ENCODE peak calls at places on chromosomes 16 and 17, in ten cellular contexts. C, X, T, S, F, Z, V, E, O and B are unnamed samples.

GRCh38 chr16:23729503-23730424 is 16.7 kb upstream of the ERN2 start:
- DNase-seq in O (peak; percentile 42), V (no peak), C (no peak), F (no peak), X (peak; percentile 48), Z (peak; percentile 87), E (no peak), T (peak; percentile 17), S (no peak), B (peak; percentile 36)

GRCh38 chr16:89194340-89195311 is 5.7 kb downstream of the SLC22A31 start:
- DNase-seq in E (no peak), V (no peak), X (no peak), T (no peak), F (no peak), O (no peak), C (no peak), S (peak; percentile 19), Z (no peak), B (no peak)

GRCh38 chr16:4214215-4214621 is 27.7 kb downstream of the SRL start:
- DNase-seq in S (no peak), E (no peak), C (no peak), O (peak; percentile 52), X (peak; percentile 93), V (no peak), F (no peak), T (peak; percentile 99), Z (peak; percentile 15), B (peak; percentile 87)

GRCh38 chr17:17682737-17683675 is 1.7 kb downstream of the RAI1 start:
- DNase-seq in C (peak; percentile 76), V (no peak), F (no peak), X (peak; percentile 97), S (peak; percentile 83), Z (peak; percentile 75), O (peak; percentile 74), T (peak; percentile 86), E (peak; percentile 49), B (peak; percentile 93)

GRCh38 chr17:32298721-32299578 is 33.3 kb downstream of the RHBDL3 start:
- DNase-seq in Z (no peak), S (no peak), T (no peak), O (no peak), E (no peak), V (peak; percentile 57), F (no peak), X (no peak), C (no peak), B (no peak)

GRCh38 chr17:69802045-69802740 is 272.8 kb upstream of the KCNJ16 start:
- DNase-seq in F (no peak), S (no peak), Z (no peak), C (no peak), O (peak; percentile 24), E (no peak), X (no peak), V (no peak), T (no peak), B (peak; percentile 12)

GRCh38 chr16:84082110-84082509 is 34.6 kb downstream of the MBTPS1 start:
- DNase-seq in X (peak; percentile 3), O (no peak), E (no peak), Z (no peak), F (no peak), S (no peak), C (no peak), T (no peak), V (no peak), B (no peak)

GRCh38 chr16:80369559-80369958 is 171.2 kb upstream of the DYNLRB2 start:
- DNase-seq in C (peak; percentile 9), Z (peak; percentile 34), X (peak; percentile 78), E (no peak), O (peak; percentile 59), V (no peak), F (no peak), S (peak; percentile 58), T (peak; percentile 59), B (peak; percentile 74)

GRCh38 chr16:49857423-49858181 is 1.7 kb upstream of the ZNF423 start:
- DNase-seq in X (peak; percentile 60), S (peak; percentile 86), E (no peak), Z (peak; percentile 76), V (no peak), O (peak; percentile 75), C (peak; percentile 60), T (peak; percentile 48), F (no peak), B (peak; percentile 73)

GRCh38 chr17:78278139-78278741 is 46.8 kb downstream of the TMEM235 start:
- DNase-seq in S (no peak), V (no peak), T (no peak), X (no peak), F (no peak), O (no peak), Z (peak; percentile 65), C (no peak), E (no peak), B (no peak)

GRCh38 chr16:69838417-69838990 is 76.4 kb downstream of the WWP2 start:
- DNase-seq in S (no peak), C (peak; percentile 66), X (no peak), V (no peak), Z (peak; percentile 33), E (no peak), O (no peak), T (no peak), F (no peak), B (no peak)

GRCh38 chr16:1879477-1879876 is 7.5 kb upstream of the MEIOB start:
- DNase-seq in O (no peak), F (no peak), T (no peak), S (no peak), C (no peak), E (no peak), X (no peak), Z (no peak), V (no peak), B (no peak)

GRCh38 chr16:1887711-1888354 is 15.9 kb upstream of the MEIOB start:
- DNase-seq in T (no peak), C (no peak), V (no peak), F (no peak), X (no peak), S (no peak), Z (no peak), E (no peak), O (no peak), B (no peak)

GRCh38 chr16:1890024-1890700 is 18.2 kb upstream of the MEIOB start:
- DNase-seq in E (no peak), F (no peak), X (no peak), S (peak; percentile 66), C (no peak), O (no peak), T (no peak), Z (no peak), V (no peak), B (no peak)

GRCh38 chr16:1884889-1885288 is 12.9 kb upstream of the MEIOB start:
- DNase-seq in S (no peak), O (no peak), V (peak; percentile 27), C (no peak), X (no peak), F (no peak), Z (no peak), T (no peak), E (no peak), B (no peak)

DNA sequence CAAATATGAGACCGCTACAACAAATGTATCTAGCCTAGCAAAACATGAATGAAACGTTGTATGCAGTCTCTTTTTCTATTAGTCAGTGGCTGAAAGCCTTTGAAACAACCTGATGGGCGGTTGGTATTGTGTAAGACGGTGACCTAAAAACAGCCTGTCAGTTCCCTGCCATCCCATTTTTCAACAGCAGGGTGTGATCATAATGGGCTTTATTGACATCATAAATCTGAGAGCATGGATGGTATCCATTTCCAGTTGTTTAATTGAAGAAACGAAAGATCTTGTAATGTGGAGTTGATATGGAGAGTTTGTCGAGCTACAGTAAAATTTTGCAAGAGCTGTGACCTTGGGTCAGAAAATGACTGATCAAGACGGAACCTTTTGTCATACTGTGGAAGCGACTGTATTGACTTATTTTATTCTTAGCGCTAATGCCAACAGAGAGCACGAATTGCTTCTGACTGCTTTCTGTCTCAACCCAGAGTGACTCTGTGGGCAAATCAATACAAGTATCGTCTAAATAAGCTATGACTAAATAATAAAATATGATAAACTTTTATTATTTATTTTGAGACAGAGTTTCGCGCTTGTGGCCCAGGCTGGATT is 12.3 kb upstream of the MEIOB start:
- DNase-seq in C (no peak), T (no peak), X (peak; percentile 34), O (peak; percentile 71), Z (peak; percentile 63), F (no peak), S (peak; percentile 57), V (no peak), E (no peak), B (peak; percentile 15)
- H3K4me1 ChIP-seq in C (no peaks in the 10 kb centered on the region), T (no peaks in the 10 kb centered on the region), X (no peaks in the 10 kb centered on the region), O (peaks cover 6% of the 10 kb centered on the region), Z (peaks cover 6% of the 10 kb centered on the region), F (no peaks in the 10 kb centered on the region), S (no peaks in the 10 kb centered on the region), V (no peaks in the 10 kb centered on the region), E (no peaks in the 10 kb centered on the region), B (peaks cover 2% of the 10 kb centered on the region)

GRCh38 chr16:82629441-82630027 is 2.8 kb downstream of the CDH13 start:
- DNase-seq in S (no peak), T (peak; percentile 93), C (no peak), O (no peak), Z (no peak), V (no peak), F (no peak), E (no peak), X (peak; percentile 83), B (peak; percentile 74)
- H3K4me1 ChIP-seq in S (peaks cover 25% of the 10 kb centered on the region), T (peaks cover 23% of the 10 kb centered on the region), C (peaks cover 63% of the 10 kb centered on the region), O (peaks cover 9% of the 10 kb centered on the region), Z (peaks cover 28% of the 10 kb centered on the region), V (no peaks in the 10 kb centered on the region), F (no peaks in the 10 kb centered on the region), E (no peaks in the 10 kb centered on the region), X (peaks cover 45% of the 10 kb centered on the region), B (peaks cover 36% of the 10 kb centered on the region)

GRCh38 chr17:62696256-62696655 is 68.8 kb downstream of the MRC2 start:
- DNase-seq in E (no peak), O (no peak), F (no peak), X (peak; percentile 84), S (no peak), T (peak; percentile 35), Z (no peak), V (no peak), C (no peak), B (no peak)
- H3K4me1 ChIP-seq in E (no peaks in the 10 kb centered on the region), O (no peaks in the 10 kb centered on the region), F (no peaks in the 10 kb centered on the region), X (peaks cover 13% of the 10 kb centered on the region), S (no peaks in the 10 kb centered on the region), T (no peaks in the 10 kb centered on the region), Z (no peaks in the 10 kb centered on the region), V (no peaks in the 10 kb centered on the region), C (peaks cover 24% of the 10 kb centered on the region), B (peaks cover 22% of the 10 kb centered on the region)

DNA sequence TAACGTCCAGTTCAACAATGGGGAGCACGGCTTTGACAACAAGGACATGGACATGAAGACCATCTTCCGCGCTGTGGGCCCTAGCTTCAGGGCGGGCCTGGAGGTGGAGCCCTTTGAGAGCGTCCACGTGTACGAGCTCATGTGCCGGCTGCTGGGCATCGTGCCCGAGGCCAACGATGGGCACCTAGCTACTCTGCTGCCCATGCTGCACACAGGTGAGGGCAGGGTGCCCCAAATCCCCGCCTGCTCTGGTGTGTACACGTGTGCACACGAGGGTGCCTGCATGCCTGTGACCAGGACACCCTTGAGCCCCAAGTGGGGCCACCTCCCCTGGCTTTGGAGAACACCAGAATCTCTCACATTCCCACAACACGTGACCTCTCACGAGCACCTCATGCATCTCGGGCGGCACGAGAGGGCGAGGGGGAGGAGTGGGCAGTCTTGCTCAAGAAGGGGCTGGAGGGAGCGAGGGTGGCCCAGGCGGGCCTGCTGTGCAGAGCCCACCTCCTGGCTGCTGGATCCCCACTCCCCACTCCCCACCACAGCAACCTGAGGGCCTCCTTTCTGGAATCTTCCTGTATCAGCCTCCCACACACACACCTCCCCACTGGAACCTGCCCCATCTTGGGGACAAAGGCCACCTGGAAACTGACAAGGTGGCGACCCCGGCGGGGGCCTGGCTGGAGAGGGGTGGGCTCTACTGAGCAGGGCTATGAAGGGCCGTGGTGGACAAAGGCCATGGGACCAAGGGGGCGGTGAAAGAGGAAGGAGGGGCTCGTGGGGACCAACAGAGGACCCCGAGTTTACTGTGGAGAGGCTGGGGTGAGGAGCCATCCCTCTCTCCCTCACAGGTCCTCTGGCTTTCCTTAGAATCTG is 6.5 kb downstream of the ENPP7 start:
- DNase-seq in X (no peak), V (no peak), T (no peak), Z (no peak), S (no peak), F (no peak), C (no peak), E (no peak), O (no peak), B (no peak)
- H3K4me1 ChIP-seq in X (no peaks in the 10 kb centered on the region), V (peaks cover 6% of the 10 kb centered on the region), T (no peaks in the 10 kb centered on the region), Z (peaks cover 8% of the 10 kb centered on the region), S (no peaks in the 10 kb centered on the region), F (peaks cover 6% of the 10 kb centered on the region), C (peaks cover 16% of the 10 kb centered on the region), E (peaks cover 11% of the 10 kb centered on the region), O (peaks cover 9% of the 10 kb centered on the region), B (no peaks in the 10 kb centered on the region)